ENCODE peak calls at places on chromosomes 2 and 18, in six cellular contexts. A is upper lobe of left lung, D is stomach, I is HepG2, G is K562, M is suprapubic skin. W is an unnamed sample.

GRCh38 chr2:144346229-144346628 is 173.7 kb downstream of the ZEB2 start:
- DNase-seq in A (no peak), D (no peak), I (no peak), G (no peak), M (no peak), W (no peak)

GRCh38 chr2:121810959-121811853 is 55.8 kb downstream of the TSN start:
- DNase-seq in A (no peak), D (peak; percentile 39), I (peak; percentile 69), G (peak; percentile 26), M (no peak), W (peak; percentile 41)

GRCh38 chr2:121502246-121502645 is 28.4 kb upstream of the RNU4ATAC start:
- DNase-seq in A (no peak), D (no peak), I (no peak), G (no peak), M (no peak), W (no peak)

GRCh38 chr2:218281449-218281848 is 10.9 kb downstream of the TMBIM1 start:
- DNase-seq in A (peak; percentile 78), D (peak; percentile 63), I (no peak), G (no peak), M (no peak), W (no peak)

GRCh38 chr18:51537487-51537886 is 340.0 kb upstream of the MEX3C start:
- DNase-seq in A (peak; percentile 35), D (no peak), I (no peak), G (no peak), M (no peak), W (peak; percentile 19)

GRCh38 chr2:239609162-239609561 is 208.3 kb upstream of the HDAC4 start:
- DNase-seq in A (peak; percentile 18), D (no peak), I (no peak), G (no peak), M (peak; percentile 51), W (no peak)

GRCh38 chr2:62450716-62451191 is 55.2 kb downstream of the TMEM17 start:
- DNase-seq in A (no peak), D (peak; percentile 75), I (peak; percentile 85), G (no peak), M (peak; percentile 71), W (peak; percentile 68)

GRCh38 chr2:120590841-120591240 is 144.8 kb upstream of the GLI2 start:
- DNase-seq in A (no peak), D (no peak), I (no peak), G (no peak), M (no peak), W (no peak)

GRCh38 chr18:41199212-41199611 is 755.8 kb upstream of the PIK3C3 start:
- DNase-seq in A (no peak), D (no peak), I (no peak), G (no peak), M (no peak), W (no peak)

GRCh38 chr2:64455545-64455944 is 1.6 kb downstream of the LGALSL start:
- DNase-seq in A (no peak), D (no peak), I (peak; percentile 25), G (no peak), M (no peak), W (no peak)

GRCh38 chr18:62781893-62782292 is 66.6 kb downstream of the PHLPP1 start:
- DNase-seq in A (no peak), D (no peak), I (peak; percentile 29), G (no peak), M (peak; percentile 80), W (no peak)

GRCh38 chr2:186889291-186889886 is 40.4 kb upstream of the ZSWIM2 start:
- DNase-seq in A (no peak), D (no peak), I (no peak), G (no peak), M (no peak), W (no peak)

GRCh38 chr2:45300026-45300750 is 290.9 kb upstream of the SIX2 start:
- DNase-seq in A (no peak), D (peak; percentile 73), I (peak; percentile 84), G (no peak), M (no peak), W (peak; percentile 54)

GRCh38 chr2:222470802-222471468 is 46.6 kb downstream of the SGPP2 start:
- DNase-seq in A (no peak), D (no peak), I (no peak), G (no peak), M (no peak), W (no peak)

GRCh38 chr2:55954306-55955035 is 30.9 kb upstream of the EFEMP1 start:
- DNase-seq in A (no peak), D (no peak), I (no peak), G (no peak), M (no peak), W (no peak)

GRCh38 chr2:33433279-33434235 is 42.9 kb upstream of the RASGRP3 start:
- DNase-seq in A (no peak), D (no peak), I (no peak), G (no peak), M (no peak), W (no peak)

GRCh38 chr2:71746946-71747501 is 293.7 kb downstream of the DYSF start:
- DNase-seq in A (peak; percentile 32), D (no peak), I (no peak), G (peak; percentile 34), M (peak; percentile 70), W (peak; percentile 22)

GRCh38 chr2:9556121-9556869 is 665 bp upstream of the ADAM17 start:
- DNase-seq in A (no peak), D (no peak), I (no peak), G (no peak), M (no peak), W (no peak)

GRCh38 chr2:10136187-10136934 is 13.8 kb downstream of the RRM2 start:
- DNase-seq in A (no peak), D (no peak), I (peak; percentile 58), G (peak; percentile 57), M (no peak), W (no peak)

GRCh38 chr2:172834881-172835280 is 99.2 kb downstream of the RAPGEF4 start:
- DNase-seq in A (no peak), D (no peak), I (no peak), G (no peak), M (no peak), W (no peak)

DNA sequence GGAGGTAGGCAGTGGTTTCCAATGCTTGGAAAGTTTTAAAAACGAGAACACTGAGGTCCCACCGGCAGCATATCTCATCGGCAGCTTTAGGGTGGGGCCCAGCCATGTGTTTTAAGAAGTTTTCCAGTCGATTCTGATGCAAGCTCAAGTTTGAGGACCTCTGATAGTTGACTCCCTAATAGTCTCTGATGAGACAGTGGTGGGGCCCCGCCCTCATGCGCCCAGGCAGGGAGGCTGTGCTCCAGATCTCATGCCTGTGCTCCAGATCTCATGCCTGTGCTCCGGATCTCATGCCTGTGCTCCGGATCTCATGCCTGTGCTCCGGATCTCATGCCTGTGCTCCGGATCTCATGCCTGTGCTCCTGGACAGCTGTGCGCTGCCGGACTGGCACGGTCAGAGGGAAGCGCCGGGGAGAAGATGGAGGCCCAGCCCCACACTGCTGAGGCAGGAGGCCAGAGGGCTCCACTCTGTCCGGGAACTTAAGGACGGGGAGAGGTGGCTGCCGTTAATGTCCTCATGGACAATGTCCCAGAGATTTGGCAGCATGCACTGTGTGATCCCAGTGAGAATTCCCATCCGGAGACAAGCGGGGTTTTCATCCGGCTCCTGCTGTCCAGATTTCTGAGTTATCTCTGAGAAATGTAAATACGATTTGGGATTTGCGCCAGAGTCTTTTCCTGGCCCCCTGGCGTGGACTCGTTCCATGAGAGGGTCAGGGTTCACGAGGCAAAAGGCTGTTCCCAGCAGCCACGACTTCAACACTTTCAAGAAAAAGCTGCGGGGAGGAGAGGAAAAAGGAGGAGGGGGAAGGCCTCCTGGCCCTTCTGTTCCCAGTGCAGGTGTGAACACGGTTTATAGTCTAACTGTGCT is 9.4 kb upstream of the COLEC11 start:
- DNase-seq in A (peak; percentile 27), D (peak; percentile 54), I (peak; percentile 88), G (peak; percentile 31), M (no peak), W (peak; percentile 41)
- TF ChIP-seq EP300 in A (no peak), D (peak; percentile 28), I (peak; percentile 83), G (no peak), M (no peak), W (no peak)

GRCh38 chr2:20649586-20650375 is 1.1 kb downstream of the HS1BP3 start:
- DNase-seq in A (no peak), D (no peak), I (no peak), G (no peak), M (no peak), W (no peak)
- H3K4me1 ChIP-seq in A (peaks cover 25% of the 10 kb centered on the region), D (peaks cover 39% of the 10 kb centered on the region), I (peaks cover 47% of the 10 kb centered on the region), G (peaks cover 6% of the 10 kb centered on the region), M (peaks cover 36% of the 10 kb centered on the region), W (peaks cover 34% of the 10 kb centered on the region)

GRCh38 chr2:202237787-202238233 is 587 bp downstream of the SUMO1 start:
- DNase-seq in A (peak; percentile 33), D (no peak), I (peak; percentile 33), G (no peak), M (peak; percentile 68), W (peak; percentile 21)
- TF ChIP-seq POLR2AphosphoS5 in A (no peak), D (no peak), I (no peak), G (no peak), M (no peak), W (no peak)

GRCh38 chr2:191607101-191607500 is 70.8 kb upstream of the NABP1 start:
- DNase-seq in A (no peak), D (no peak), I (no peak), G (no peak), M (no peak), W (no peak)

GRCh38 chr2:191612496-191612895 is 65.4 kb upstream of the NABP1 start:
- DNase-seq in A (no peak), D (no peak), I (no peak), G (no peak), M (no peak), W (no peak)

GRCh38 chr2:191614759-191615158 is 63.2 kb upstream of the NABP1 start:
- DNase-seq in A (no peak), D (no peak), I (no peak), G (no peak), M (no peak), W (no peak)

GRCh38 chr2:191610749-191611148 is 67.2 kb upstream of the NABP1 start:
- DNase-seq in A (no peak), D (no peak), I (no peak), G (no peak), M (no peak), W (no peak)

GRCh38 chr2:191611614-191612013 is 66.3 kb upstream of the NABP1 start:
- DNase-seq in A (peak; percentile 68), D (no peak), I (no peak), G (no peak), M (no peak), W (no peak)
- TF ChIP-seq EP300 in A (no peak), D (no peak), I (no peak), G (no peak), M (no peak), W (no peak)

GRCh38 chr2:11861044-11861443 is 114.6 kb downstream of the LPIN1 start:
- DNase-seq in A (no peak), D (no peak), I (no peak), G (no peak), M (no peak), W (no peak)
- H3K4me1 ChIP-seq in A (peaks cover 14% of the 10 kb centered on the region), D (peaks cover 11% of the 10 kb centered on the region), I (peaks cover 15% of the 10 kb centered on the region), G (peaks cover 24% of the 10 kb centered on the region), M (peaks cover 12% of the 10 kb centered on the region), W (no peaks in the 10 kb centered on the region)

W was measured in transverse colon.